ENCODE peak calls at places on chromosomes 11 and 22, in five cellular contexts. One of them, this sample, is unnamed.

GRCh38 chr11:64355078-64355940 is 3.7 kb upstream of the RPS6KA4 start:
- DNase-seq in HL-60: peak
- DNase-seq in esophagus muscularis mucosa: no peak
- DNase-seq in spleen: peak
- DNase-seq in HCT116: peak
- DNase-seq in this sample: peak

GRCh38 chr11:86592047-86592564 is 80.3 kb downstream of the ME3 start:
- DNase-seq in HCT116: no peak
- DNase-seq in HL-60: no peak
- DNase-seq in spleen: no peak
- DNase-seq in esophagus muscularis mucosa: peak
- DNase-seq in this sample: no peak

GRCh38 chr22:42928969-42929837 is 72.1 kb upstream of the ARFGAP3 start:
- DNase-seq in spleen: peak
- DNase-seq in HCT116: no peak
- DNase-seq in HL-60: no peak
- DNase-seq in esophagus muscularis mucosa: no peak
- DNase-seq in this sample: peak

GRCh38 chr11:11807811-11808210 is 34.0 kb upstream of the USP47 start:
- DNase-seq in HL-60: no peak
- DNase-seq in esophagus muscularis mucosa: no peak
- DNase-seq in spleen: no peak
- DNase-seq in HCT116: no peak
- DNase-seq in this sample: no peak

GRCh38 chr11:81420668-81421550 is 1312.8 kb downstream of the FAM181B start:
- DNase-seq in HL-60: no peak
- DNase-seq in HCT116: no peak
- DNase-seq in esophagus muscularis mucosa: no peak
- DNase-seq in spleen: no peak
- DNase-seq in this sample: no peak

GRCh38 chr11:12606597-12606996 is 67.6 kb upstream of the TEAD1 start:
- DNase-seq in HL-60: no peak
- DNase-seq in esophagus muscularis mucosa: no peak
- DNase-seq in spleen: no peak
- DNase-seq in HCT116: no peak
- DNase-seq in this sample: no peak

GRCh38 chr11:66739983-66740382 is 11.0 kb upstream of the SPTBN2 start:
- DNase-seq in HCT116: no peak
- DNase-seq in spleen: no peak
- DNase-seq in esophagus muscularis mucosa: no peak
- DNase-seq in HL-60: no peak
- DNase-seq in this sample: no peak

GRCh38 chr11:56624661-56625110 is 10.0 kb upstream of the OR5M1 start:
- DNase-seq in HCT116: no peak
- DNase-seq in HL-60: no peak
- DNase-seq in esophagus muscularis mucosa: no peak
- DNase-seq in spleen: no peak
- DNase-seq in this sample: no peak

GRCh38 chr11:80937831-80938230 is 1497.0 kb upstream of the TENM4 start:
- DNase-seq in esophagus muscularis mucosa: no peak
- DNase-seq in HL-60: no peak
- DNase-seq in spleen: no peak
- DNase-seq in HCT116: no peak
- DNase-seq in this sample: no peak

GRCh38 chr22:50299724-50300619 is 7.5 kb downstream of the PLXNB2 start:
- DNase-seq in HCT116: no peak
- DNase-seq in HL-60: no peak
- DNase-seq in spleen: no peak
- DNase-seq in esophagus muscularis mucosa: no peak
- DNase-seq in this sample: no peak

GRCh38 chr11:73425118-73425517 is 48.9 kb downstream of the RELT start:
- DNase-seq in HCT116: no peak
- DNase-seq in spleen: no peak
- DNase-seq in HL-60: peak
- DNase-seq in esophagus muscularis mucosa: no peak
- DNase-seq in this sample: no peak

GRCh38 chr22:44719586-44720368 is 17.8 kb downstream of the PRR5 start:
- DNase-seq in HCT116: no peak
- DNase-seq in HL-60: no peak
- DNase-seq in esophagus muscularis mucosa: no peak
- DNase-seq in spleen: no peak
- DNase-seq in this sample: no peak

GRCh38 chr11:15605094-15605493 is 490.4 kb downstream of the INSC start:
- DNase-seq in HCT116: no peak
- DNase-seq in spleen: no peak
- DNase-seq in esophagus muscularis mucosa: no peak
- DNase-seq in HL-60: no peak
- DNase-seq in this sample: no peak

GRCh38 chr11:2911088-2912037 is 17.9 kb downstream of the PHLDA2 start:
- DNase-seq in HCT116: no peak
- DNase-seq in HL-60: no peak
- DNase-seq in esophagus muscularis mucosa: no peak
- DNase-seq in spleen: no peak
- DNase-seq in this sample: no peak

GRCh38 chr11:109106201-109106906 is 315.6 kb upstream of the C11orf87 start:
- DNase-seq in spleen: no peak
- DNase-seq in esophagus muscularis mucosa: no peak
- DNase-seq in HL-60: no peak
- DNase-seq in HCT116: no peak
- DNase-seq in this sample: no peak

GRCh38 chr11:71425409-71425808 is 22.8 kb downstream of the DHCR7 start:
- DNase-seq in esophagus muscularis mucosa: no peak
- DNase-seq in spleen: no peak
- DNase-seq in HL-60: no peak
- DNase-seq in HCT116: no peak
- DNase-seq in this sample: no peak

GRCh38 chr22:44425356-44425755 is 72.7 kb downstream of the RTL6 start:
- DNase-seq in HCT116: no peak
- DNase-seq in spleen: no peak
- DNase-seq in esophagus muscularis mucosa: no peak
- DNase-seq in HL-60: no peak
- DNase-seq in this sample: peak

GRCh38 chr11:32939866-32940265 is 47.3 kb downstream of the QSER1 start:
- DNase-seq in HCT116: no peak
- DNase-seq in spleen: no peak
- DNase-seq in HL-60: no peak
- DNase-seq in esophagus muscularis mucosa: no peak
- DNase-seq in this sample: no peak

GRCh38 chr11:80586464-80586863 is 1145.6 kb upstream of the TENM4 start:
- DNase-seq in HL-60: no peak
- DNase-seq in HCT116: no peak
- DNase-seq in esophagus muscularis mucosa: no peak
- DNase-seq in spleen: no peak
- DNase-seq in this sample: no peak

GRCh38 chr11:1012740-1013627 is 23.5 kb downstream of the MUC6 start:
- DNase-seq in spleen: no peak
- DNase-seq in HCT116: no peak
- DNase-seq in HL-60: no peak
- DNase-seq in esophagus muscularis mucosa: no peak
- DNase-seq in this sample: no peak

DNA sequence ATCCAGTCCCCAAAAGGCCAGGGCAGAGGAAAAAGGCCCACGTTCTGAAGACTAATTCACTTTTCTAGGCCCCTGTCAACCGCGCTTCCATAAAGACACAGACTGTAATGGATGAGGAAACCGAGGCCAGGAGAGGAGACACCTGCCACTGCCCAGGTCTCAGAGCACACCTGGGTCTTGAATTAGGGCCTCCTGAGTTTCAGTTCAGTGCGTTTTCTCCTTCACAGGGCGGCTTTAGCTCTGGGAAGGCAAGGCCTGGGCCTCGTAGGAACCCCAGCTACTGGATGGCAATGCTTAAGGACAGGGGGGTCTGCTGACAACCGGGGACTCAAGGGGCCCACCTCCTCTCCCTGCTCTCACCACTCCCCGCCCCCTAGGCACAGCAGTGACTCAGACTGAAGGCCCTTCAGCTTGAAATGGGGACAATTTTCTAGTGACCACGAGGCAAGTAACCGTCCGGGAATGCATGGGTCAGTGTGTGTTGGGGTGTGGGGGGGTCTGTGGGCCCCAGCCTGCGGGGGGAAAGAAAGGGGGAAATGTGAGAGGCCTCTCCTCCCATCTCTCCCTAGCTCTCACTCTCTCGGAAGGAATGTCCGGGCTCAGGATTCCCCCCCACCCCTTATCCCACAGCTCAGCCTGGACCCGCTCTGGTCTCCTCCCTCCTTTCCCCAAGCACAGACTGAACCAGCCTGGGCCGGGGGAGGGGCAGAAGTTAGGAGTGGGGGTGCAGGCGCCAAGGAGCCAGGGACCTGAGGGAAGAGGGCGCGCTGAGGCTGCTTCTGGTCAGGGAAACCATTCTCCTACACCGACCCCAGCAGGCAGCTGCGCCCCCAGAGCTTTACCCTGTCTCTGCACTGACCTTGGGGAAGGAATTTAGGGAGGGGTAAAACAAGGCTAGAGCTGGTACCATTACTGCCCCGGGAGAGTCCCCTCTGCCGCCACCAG is 17.2 kb downstream of the CREB3L1 start:
- DNase-seq in esophagus muscularis mucosa: no peak
- DNase-seq in spleen: no peak
- DNase-seq in HL-60: no peak
- DNase-seq in HCT116: no peak
- DNase-seq in this sample: no peak
- H3K27ac ChIP-seq in esophagus muscularis mucosa: peak
- H3K27ac ChIP-seq in spleen: no peak
- H3K27ac ChIP-seq in HL-60: no peak
- H3K27ac ChIP-seq in HCT116: no peak
- H3K27ac ChIP-seq in this sample: no peak

GRCh38 chr11:111918390-111919256 is at the start of gene C11orf52:
- DNase-seq in HL-60: no peak
- DNase-seq in spleen: no peak
- DNase-seq in esophagus muscularis mucosa: peak
- DNase-seq in HCT116: peak
- DNase-seq in this sample: peak
- TF ChIP-seq POLR2AphosphoS5 in HL-60: no peak
- TF ChIP-seq POLR2AphosphoS5 in spleen: no peak
- TF ChIP-seq POLR2AphosphoS5 in esophagus muscularis mucosa: no peak
- TF ChIP-seq POLR2AphosphoS5 in HCT116: peak
- TF ChIP-seq POLR2AphosphoS5 in this sample: peak

GRCh38 chr22:29116397-29117123 is 43.7 kb downstream of the KREMEN1 start:
- DNase-seq in esophagus muscularis mucosa: no peak
- DNase-seq in HCT116: no peak
- DNase-seq in spleen: no peak
- DNase-seq in HL-60: no peak
- DNase-seq in this sample: no peak

GRCh38 chr22:29117799-29118477 is 45.1 kb downstream of the KREMEN1 start:
- DNase-seq in esophagus muscularis mucosa: no peak
- DNase-seq in HCT116: no peak
- DNase-seq in spleen: no peak
- DNase-seq in HL-60: peak
- DNase-seq in this sample: no peak

GRCh38 chr22:29114392-29114791 is 41.6 kb downstream of the KREMEN1 start:
- DNase-seq in esophagus muscularis mucosa: no peak
- DNase-seq in HL-60: no peak
- DNase-seq in spleen: no peak
- DNase-seq in HCT116: no peak
- DNase-seq in this sample: no peak

GRCh38 chr22:29113329-29113728 is 40.5 kb downstream of the KREMEN1 start:
- DNase-seq in HCT116: no peak
- DNase-seq in HL-60: no peak
- DNase-seq in spleen: no peak
- DNase-seq in esophagus muscularis mucosa: no peak
- DNase-seq in this sample: no peak

GRCh38 chr22:29115682-29116313 is 43.0 kb downstream of the KREMEN1 start:
- DNase-seq in HL-60: no peak
- DNase-seq in esophagus muscularis mucosa: no peak
- DNase-seq in HCT116: no peak
- DNase-seq in spleen: no peak
- DNase-seq in this sample: no peak
- H3K27ac ChIP-seq in HL-60: no peak
- H3K27ac ChIP-seq in esophagus muscularis mucosa: no peak
- H3K27ac ChIP-seq in HCT116: no peak
- H3K27ac ChIP-seq in spleen: no peak
- H3K27ac ChIP-seq in this sample: no peak

GRCh38 chr11:126214446-126215240 is 3.1 kb downstream of the FAM118B start:
- DNase-seq in esophagus muscularis mucosa: no peak
- DNase-seq in HCT116: no peak
- DNase-seq in spleen: no peak
- DNase-seq in HL-60: no peak
- DNase-seq in this sample: no peak
- TF ChIP-seq POLR2AphosphoS5 in esophagus muscularis mucosa: no peak
- TF ChIP-seq POLR2AphosphoS5 in HCT116: no peak
- TF ChIP-seq POLR2AphosphoS5 in spleen: no peak
- TF ChIP-seq POLR2AphosphoS5 in HL-60: no peak
- TF ChIP-seq POLR2AphosphoS5 in this sample: no peak

This sample was measured in breast epithelium.